ENCODE peak calls at places on chromosome 4, in five cellular contexts. U is HCT116, X is right lobe of liver, Q is stomach, R is gastrocnemius medialis. Z is an unnamed sample. For H3K4me1, the result is how much of the 10 kb centered on the place peaks cover.

GRCh38 chr4:132284910-132285426 is 864.1 kb upstream of the PCDH10 start:
- DNase-seq in R (no peak), U (no peak), X (no peak), Q (no peak), Z (no peak)

GRCh38 chr4:143184217-143184502 is 557 bp upstream of the USP38 start:
- DNase-seq in X (no peak), Q (no peak), R (no peak), U (no peak), Z (no peak)

GRCh38 chr4:94941706-94942105 is 184.0 kb downstream of the BMPR1B start:
- DNase-seq in U (no peak), X (no peak), R (no peak), Q (no peak), Z (no peak)

GRCh38 chr4:70269674-70270073 is 27.3 kb downstream of the CSN3 start:
- DNase-seq in R (no peak), Q (no peak), X (no peak), U (peak), Z (no peak)

GRCh38 chr4:164718817-164719216 is 35.1 kb upstream of the SMIM31 start:
- DNase-seq in R (no peak), U (no peak), X (no peak), Q (no peak), Z (no peak)

GRCh38 chr4:3201718-3202702 is 46.9 kb upstream of the MSANTD1 start:
- DNase-seq in U (no peak), R (peak), X (no peak), Q (peak), Z (no peak)

GRCh38 chr4:184471872-184472539 is 2.3 kb downstream of the IRF2 start:
- DNase-seq in U (no peak), Q (no peak), X (no peak), R (no peak), Z (no peak)

GRCh38 chr4:82898322-82899243 is 2.0 kb upstream of the THAP9 start:
- DNase-seq in X (no peak), Q (peak), R (no peak), U (no peak), Z (no peak)

GRCh38 chr4:151099226-151099975 is at the start of gene RPS3A:
- DNase-seq in X (peak), Q (peak), R (peak), U (peak), Z (peak)

GRCh38 chr4:70688795-70689231 is 481 bp downstream of the UTP3 start:
- DNase-seq in U (no peak), X (no peak), R (no peak), Q (no peak), Z (no peak)

GRCh38 chr4:86791126-86791525 is 58.1 kb downstream of the SLC10A6 start:
- DNase-seq in R (no peak), X (no peak), U (no peak), Q (no peak), Z (no peak)

GRCh38 chr4:189436207-189436606 is 504.5 kb upstream of the FRG1 start:
- DNase-seq in X (no peak), U (peak), R (no peak), Q (no peak), Z (no peak)

GRCh38 chr4:73676136-73676535 is 55.9 kb upstream of the RASSF6 start:
- DNase-seq in U (no peak), Q (no peak), R (no peak), X (no peak), Z (no peak)

GRCh38 chr4:25110653-25111329 is 49.5 kb downstream of the SEPSECS start:
- DNase-seq in Q (no peak), U (no peak), R (no peak), X (no peak), Z (no peak)

GRCh38 chr4:187268940-187269339 is 545.3 kb upstream of the FAT1 start:
- DNase-seq in U (no peak), X (no peak), R (no peak), Q (no peak), Z (no peak)

GRCh38 chr4:117156806-117157205 is 71.4 kb upstream of the TRAM1L1 start:
- DNase-seq in U (no peak), X (no peak), R (no peak), Q (no peak), Z (no peak)

GRCh38 chr4:121790976-121791375 is 10.1 kb upstream of the EXOSC9 start:
- DNase-seq in R (no peak), Q (no peak), X (no peak), U (no peak), Z (no peak)
- TF ChIP-seq POLR2A in R (no peak), Q (no peak), X (no peak), U (no peak), Z (no peak)

GRCh38 chr4:22677780-22678179 is 15.0 kb upstream of the GBA3 start:
- DNase-seq in U (no peak), Q (no peak), R (no peak), X (no peak), Z (no peak)

GRCh38 chr4:22679518-22679897 is 13.2 kb upstream of the GBA3 start:
- DNase-seq in R (peak), U (no peak), X (no peak), Q (no peak), Z (no peak)

GRCh38 chr4:22676058-22676457 is 16.7 kb upstream of the GBA3 start:
- DNase-seq in X (no peak), R (no peak), Q (no peak), U (no peak), Z (no peak)

DNA sequence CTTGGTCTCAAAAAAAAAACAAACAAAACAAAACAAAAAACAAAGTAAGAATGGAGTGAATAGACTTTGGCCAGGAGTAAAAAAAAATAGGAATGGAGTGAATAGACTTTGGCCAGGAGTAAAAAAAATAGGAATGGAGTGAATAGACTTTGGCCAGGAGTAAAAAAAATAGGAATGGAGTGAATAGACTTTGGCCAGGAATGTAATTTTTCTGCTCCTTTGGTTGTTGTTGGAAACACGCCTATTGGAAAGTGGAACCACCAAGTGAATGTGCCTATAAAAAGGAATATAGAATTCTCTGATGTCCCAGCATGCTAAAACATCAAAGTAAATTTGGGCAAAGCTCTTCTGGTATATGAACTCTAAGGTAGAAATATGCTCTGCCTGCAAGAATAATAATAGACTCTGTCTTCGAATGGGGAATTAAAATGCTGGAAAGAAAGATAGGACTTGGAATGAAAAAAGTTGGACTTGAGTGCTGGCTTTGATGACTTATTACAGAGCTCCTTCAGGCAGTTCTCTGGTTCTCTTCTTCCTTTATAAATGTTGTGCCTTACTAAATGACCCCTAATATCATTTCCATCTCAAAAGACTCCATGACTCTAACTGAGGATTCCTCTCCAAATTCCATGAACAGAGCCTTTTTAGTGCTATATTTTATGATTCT is 13.8 kb upstream of the GBA3 start:
- DNase-seq in U (no peak), X (no peak), Q (no peak), R (no peak), Z (no peak)
- H3K27ac ChIP-seq in U (no peak), X (no peak), Q (no peak), R (peak), Z (no peak)

GRCh38 chr4:16227462-16227868 is 1.2 kb upstream of the TAPT1 start:
- DNase-seq in X (peak), R (peak), Q (peak), U (no peak), Z (peak)

GRCh38 chr4:16225139-16225538 is 1.1 kb downstream of the TAPT1 start:
- DNase-seq in U (no peak), X (no peak), Q (no peak), R (no peak), Z (no peak)

GRCh38 chr4:16226816-16227461 is 668 bp upstream of the TAPT1 start:
- DNase-seq in X (peak), R (peak), Q (peak), U (no peak), Z (peak)

GRCh38 chr4:16225681-16225995 is 633 bp downstream of the TAPT1 start:
- DNase-seq in U (no peak), R (no peak), Q (no peak), X (no peak), Z (no peak)

GRCh38 chr4:16225996-16226815 is at the start of gene TAPT1:
- DNase-seq in U (no peak), Q (peak), X (peak), R (peak), Z (peak)
- H3K4me1 ChIP-seq in U (under half), Q (under half), X (under half), R (half or more), Z (under half)

DNA sequence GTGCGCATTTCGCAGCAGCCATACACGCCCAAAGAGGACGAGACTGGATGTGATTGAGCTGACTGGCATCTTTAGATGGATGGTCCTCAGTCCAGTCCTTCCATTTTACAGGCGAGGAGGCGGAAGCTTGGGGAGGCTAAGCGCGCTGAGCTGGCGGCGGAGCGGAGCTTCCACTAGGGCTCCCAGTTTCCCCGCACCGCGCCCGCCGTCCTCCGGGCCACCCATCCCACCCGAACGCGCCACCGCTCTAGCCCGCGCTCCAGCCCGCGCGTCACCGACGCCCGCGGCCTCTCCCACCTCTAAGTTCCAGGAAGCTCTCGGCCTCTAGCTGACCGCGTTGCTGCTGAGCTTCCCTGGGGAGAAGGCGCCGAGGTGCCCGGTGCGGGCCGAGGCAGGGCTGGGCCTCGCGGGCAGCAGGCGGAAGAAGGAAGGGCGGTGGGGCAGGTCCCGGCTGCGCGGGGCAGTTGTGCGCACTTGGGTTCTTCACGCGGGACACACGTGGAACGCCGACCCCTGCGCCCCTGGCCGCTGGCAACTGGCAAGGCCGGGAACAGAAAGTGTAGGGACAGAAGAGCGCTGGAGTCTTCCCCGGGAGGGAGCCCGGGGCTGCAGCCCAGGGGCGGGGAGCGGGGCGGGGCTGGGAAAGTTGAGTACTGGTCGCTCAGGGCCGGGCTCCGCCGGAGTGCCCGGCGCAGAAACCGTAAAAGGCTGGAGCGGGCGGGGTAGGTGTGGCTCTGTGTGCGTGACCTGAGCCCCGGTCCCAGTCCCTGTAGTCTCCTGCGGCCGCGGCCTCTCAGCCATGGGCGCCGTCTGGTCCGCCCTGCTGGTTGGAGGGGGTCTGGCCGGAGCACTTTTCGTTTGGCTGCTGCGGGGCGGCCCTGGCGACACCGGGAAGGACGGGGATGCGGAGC is at the start of gene STBD1:
- DNase-seq in R (peak), U (peak), Q (peak), X (peak), Z (peak)
- TF ChIP-seq POLR2A in R (peak), U (peak), Q (no peak), X (peak), Z (no peak)

DNA sequence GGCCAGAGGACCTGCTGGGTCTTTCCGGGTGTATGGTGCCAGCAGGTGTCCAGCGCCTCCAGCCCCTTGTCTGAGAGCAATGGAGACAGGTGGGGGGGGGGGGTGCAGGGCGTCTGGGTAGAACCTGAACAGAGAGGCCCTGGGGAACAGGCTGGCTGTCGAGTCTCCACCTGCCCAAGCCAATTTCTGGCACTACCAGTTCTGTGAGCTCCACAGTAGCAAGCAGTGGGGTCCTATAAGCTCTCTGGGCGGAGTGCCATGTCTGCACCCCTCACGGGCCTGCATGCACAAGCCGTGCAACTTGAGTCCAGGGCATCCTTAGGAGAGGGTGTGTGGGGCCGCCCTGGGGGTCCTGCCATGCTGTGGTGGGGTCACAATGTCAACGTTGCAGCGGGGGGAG is 10.1 kb upstream of the FGFR3 start:
- DNase-seq in R (no peak), U (no peak), X (no peak), Q (no peak), Z (no peak)
- H3K27ac ChIP-seq in R (no peak), U (no peak), X (no peak), Q (no peak), Z (no peak)

GRCh38 chr4:37422638-37423037 is 178.1 kb downstream of the NWD2 start:
- DNase-seq in X (no peak), R (no peak), Q (no peak), U (no peak), Z (no peak)

GRCh38 chr4:37423310-37423709 is 178.8 kb downstream of the NWD2 start:
- DNase-seq in U (no peak), Q (no peak), X (no peak), R (no peak), Z (no peak)

GRCh38 chr4:37427193-37427592 is 182.7 kb downstream of the NWD2 start:
- DNase-seq in R (no peak), X (no peak), Q (no peak), U (no peak), Z (no peak)

GRCh38 chr4:37425857-37426256 is 181.3 kb downstream of the NWD2 start:
- DNase-seq in R (no peak), U (no peak), Q (no peak), X (peak), Z (no peak)

DNA sequence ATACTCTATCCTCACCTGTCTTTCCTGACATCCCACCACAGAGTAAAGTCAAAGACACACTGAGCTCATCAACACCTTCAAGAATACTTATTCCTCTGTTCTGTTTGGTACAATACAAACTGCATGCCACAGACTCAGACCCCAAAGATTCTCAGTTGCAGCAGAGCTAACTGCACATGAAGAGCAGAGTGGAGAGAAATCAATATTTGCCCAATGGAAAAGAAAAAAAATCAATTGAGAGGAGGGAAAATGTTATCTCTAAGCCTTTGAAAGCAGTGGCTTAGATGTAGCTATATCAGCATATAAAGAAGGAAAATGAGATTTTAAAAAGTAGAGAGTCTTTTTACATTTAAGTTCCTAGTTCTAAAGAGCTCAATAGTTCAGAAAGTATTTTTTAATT is 180.2 kb downstream of the NWD2 start:
- DNase-seq in Q (no peak), X (no peak), U (no peak), R (no peak), Z (no peak)
- H3K4me1 ChIP-seq in Q (under half), X (half or more), U (under half), R (under half), Z (under half)

GRCh38 chr4:145732895-145733880 is 53.2 kb downstream of the C4orf51 start:
- DNase-seq in Q (peak), X (peak), R (peak), U (peak), Z (peak)
- TF ChIP-seq POLR2A in Q (no peak), X (peak), R (peak), U (no peak), Z (no peak)

DNA sequence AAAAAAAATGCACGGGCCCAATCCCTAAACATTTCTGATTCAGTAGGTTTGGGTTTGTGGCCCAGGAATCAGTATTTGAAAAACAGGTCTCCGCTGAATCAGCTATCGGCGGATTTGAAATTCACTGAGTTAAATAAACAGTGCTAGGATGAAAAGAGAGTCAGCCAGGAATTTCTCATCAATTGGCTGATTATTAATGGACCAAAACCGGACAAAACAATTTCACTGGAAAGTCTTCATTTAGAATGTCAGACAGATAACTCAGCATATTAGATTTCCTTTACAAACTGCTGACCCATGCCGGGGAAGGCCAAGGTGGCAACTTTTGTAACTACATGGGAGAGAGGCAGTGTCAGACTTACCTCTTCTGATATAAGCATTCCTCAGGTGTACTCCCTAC is 99.4 kb upstream of the LSM6 start:
- DNase-seq in X (no peak), Q (no peak), R (no peak), U (no peak), Z (no peak)
- H3K27ac ChIP-seq in X (no peak), Q (no peak), R (no peak), U (no peak), Z (no peak)